ENCODE peak calls at places on chromosome 5, in six cellular contexts. S, T, K, Y, B and M are unnamed samples. For H3K36me3, the result is how much of the 10 kb centered on the place peaks cover.

GRCh38 chr5:34977934-34978616 is 48.7 kb downstream of the DNAJC21 start:
- DNase-seq in B (no peak), K (no peak), S (no peak), Y (no peak), T (no peak), M (no peak)

GRCh38 chr5:77777281-77777892 is 1.2 kb upstream of the TBCA start:
- DNase-seq in B (no peak), Y (no peak), K (peak), S (no peak), T (peak), M (no peak)

GRCh38 chr5:37900692-37901091 is 60.9 kb upstream of the GDNF start:
- DNase-seq in S (no peak), T (peak), K (peak), B (no peak), Y (no peak), M (no peak)

GRCh38 chr5:132704875-132705274 is 31.1 kb downstream of the IL4 start:
- DNase-seq in K (peak), B (no peak), S (no peak), Y (no peak), T (peak), M (no peak)

GRCh38 chr5:142472306-142472951 is 147.6 kb upstream of the SPRY4 start:
- DNase-seq in Y (no peak), S (no peak), T (peak), B (peak), K (peak), M (peak)

GRCh38 chr5:111517853-111518501 is 5.6 kb upstream of the STARD4 start:
- DNase-seq in B (no peak), K (no peak), T (no peak), Y (no peak), S (no peak), M (no peak)

GRCh38 chr5:112125910-112126309 is 293.2 kb downstream of the EPB41L4A start:
- DNase-seq in B (no peak), K (peak), Y (no peak), S (no peak), T (no peak), M (peak)

GRCh38 chr5:10337986-10338385 is 15.5 kb upstream of the MARCHF6 start:
- DNase-seq in Y (no peak), B (no peak), K (no peak), S (no peak), T (no peak), M (no peak)

GRCh38 chr5:109876941-109877669 is 187.4 kb downstream of the MAN2A1 start:
- DNase-seq in T (peak), B (no peak), K (peak), Y (no peak), S (no peak), M (no peak)

GRCh38 chr5:151257731-151258715 is 5.0 kb downstream of the GM2A start:
- DNase-seq in B (no peak), K (peak), Y (peak), S (no peak), T (peak), M (no peak)

GRCh38 chr5:37198066-37198465 is 51.1 kb downstream of the CPLANE1 start:
- DNase-seq in S (no peak), Y (no peak), K (no peak), T (no peak), B (no peak), M (no peak)

GRCh38 chr5:78677777-78678668 is 29.5 kb upstream of the LHFPL2 start:
- DNase-seq in K (peak), T (peak), B (no peak), S (no peak), Y (no peak), M (peak)

GRCh38 chr5:152584103-152584502 is 179.0 kb upstream of the NMUR2 start:
- DNase-seq in K (no peak), S (no peak), Y (no peak), B (no peak), T (no peak), M (no peak)

GRCh38 chr5:180441577-180441976 is 52.6 kb upstream of the CNOT6 start:
- DNase-seq in B (no peak), K (no peak), S (no peak), T (no peak), Y (no peak), M (no peak)

GRCh38 chr5:61329729-61330128 is 2.3 kb upstream of the ZSWIM6 start:
- DNase-seq in S (no peak), K (peak), T (peak), B (no peak), Y (no peak), M (no peak)

GRCh38 chr5:66829826-66830225 is 233.6 kb downstream of the MAST4 start:
- DNase-seq in Y (no peak), S (peak), B (no peak), T (peak), K (peak), M (no peak)

GRCh38 chr5:89849819-89850515 is 559.6 kb downstream of the CETN3 start:
- DNase-seq in T (peak), B (no peak), K (no peak), Y (no peak), S (no peak), M (no peak)

GRCh38 chr5:83583859-83584258 is 112.3 kb downstream of the VCAN start:
- DNase-seq in K (peak), B (no peak), Y (no peak), S (no peak), T (peak), M (peak)

GRCh38 chr5:141714542-141715303 is 32.7 kb upstream of the ARAP3 start:
- DNase-seq in T (no peak), B (no peak), Y (no peak), S (no peak), K (no peak), M (no peak)

DNA sequence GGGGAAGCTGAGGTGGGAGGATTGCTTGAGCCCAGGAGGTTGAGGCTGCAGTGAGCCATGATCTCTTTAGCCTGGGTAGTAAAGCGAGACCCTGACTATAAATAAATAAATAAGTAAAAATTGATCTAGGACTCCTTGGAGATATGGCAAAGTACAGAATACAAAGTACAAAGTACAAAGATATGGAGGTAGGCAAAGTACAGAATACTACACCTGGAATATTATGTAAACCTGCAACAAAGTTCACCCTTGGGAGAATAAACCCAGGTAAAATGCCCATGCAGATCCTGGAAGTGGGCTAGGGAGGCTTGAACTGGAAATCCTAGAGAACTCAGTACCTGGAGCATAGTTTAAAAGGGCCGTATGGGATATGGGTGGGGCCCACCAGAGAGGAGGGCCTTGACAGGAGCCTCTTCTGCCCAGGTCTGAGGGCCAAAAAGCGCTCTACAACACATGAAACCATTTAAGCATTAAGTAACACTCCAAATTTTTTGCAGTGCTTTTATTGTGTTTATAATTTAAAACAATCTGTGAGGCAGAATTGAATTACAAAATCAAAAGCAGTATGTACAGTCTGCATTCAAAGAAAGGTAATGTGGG is 20.7 kb downstream of the TTC1 start:
- DNase-seq in K (no peak), B (no peak), T (no peak), S (no peak), Y (no peak), M (no peak)
- H3K36me3 ChIP-seq in K (under half), B (under half), T (under half), S (under half), Y (under half), M (under half)

GRCh38 chr5:62374090-62374489 is 29.6 kb downstream of the DIMT1 start:
- DNase-seq in T (no peak), K (no peak), B (no peak), S (no peak), Y (no peak), M (no peak)

GRCh38 chr5:62375627-62376026 is 28.1 kb downstream of the DIMT1 start:
- DNase-seq in Y (no peak), K (no peak), S (no peak), B (no peak), T (no peak), M (no peak)

GRCh38 chr5:62372600-62372999 is 31.1 kb downstream of the DIMT1 start:
- DNase-seq in Y (no peak), K (no peak), S (no peak), T (no peak), B (no peak), M (no peak)

GRCh38 chr5:62373382-62373781 is 30.3 kb downstream of the DIMT1 start:
- DNase-seq in T (no peak), B (no peak), K (no peak), Y (no peak), S (no peak), M (no peak)

DNA sequence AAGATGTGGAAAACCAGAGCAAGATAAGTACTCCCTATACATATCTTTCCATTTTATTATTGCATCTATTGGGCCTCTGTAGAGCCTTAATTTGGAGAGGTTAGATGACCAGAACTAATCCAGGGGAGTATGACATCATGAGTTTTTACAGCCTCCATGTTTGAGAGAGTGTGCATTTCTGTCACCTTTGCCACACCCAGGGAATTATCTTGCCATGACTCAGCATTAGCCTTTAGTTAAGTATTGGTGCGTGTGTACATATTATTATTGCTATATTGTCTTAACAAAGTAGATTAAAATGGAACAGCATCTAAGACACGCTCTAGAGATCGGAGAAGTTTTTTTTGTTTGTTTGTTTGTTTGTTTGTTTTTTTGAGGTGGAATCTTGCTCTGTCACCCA is 27.6 kb downstream of the DIMT1 start:
- DNase-seq in T (peak), B (no peak), S (no peak), K (peak), Y (no peak), M (no peak)
- H3K36me3 ChIP-seq in T (under half), B (half or more), S (under half), K (under half), Y (half or more), M (under half)

GRCh38 chr5:14396071-14396470 is 185.5 kb upstream of the OTULINL start:
- DNase-seq in B (no peak), K (peak), S (no peak), T (no peak), Y (no peak), M (no peak)

GRCh38 chr5:14397717-14398116 is 183.9 kb upstream of the OTULINL start:
- DNase-seq in S (no peak), K (peak), B (no peak), T (peak), Y (no peak), M (peak)

GRCh38 chr5:14394365-14394764 is 187.2 kb upstream of the OTULINL start:
- DNase-seq in S (no peak), K (no peak), T (no peak), Y (no peak), B (no peak), M (no peak)

GRCh38 chr5:14399054-14399657 is 182.4 kb upstream of the OTULINL start:
- DNase-seq in K (peak), S (no peak), T (peak), Y (no peak), B (no peak), M (no peak)

DNA sequence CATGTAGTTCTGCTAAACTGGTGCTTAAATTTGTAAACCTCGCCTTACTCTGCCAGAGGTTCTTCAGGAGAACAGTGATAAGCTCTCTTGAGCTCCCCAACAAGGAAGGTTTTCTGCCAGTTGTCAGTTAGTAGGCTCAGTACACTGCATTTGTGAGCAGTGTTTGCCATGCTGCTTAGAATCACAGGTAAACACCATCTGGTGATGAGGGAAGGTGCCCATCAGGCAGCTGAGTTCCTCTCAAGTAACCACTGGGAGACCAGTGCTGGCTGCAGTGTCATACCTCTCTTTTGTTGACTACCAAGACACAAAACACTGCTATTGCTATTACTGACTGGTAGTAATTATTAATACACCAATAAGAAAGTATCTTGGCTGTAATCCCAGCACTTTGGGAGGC is 186.2 kb upstream of the OTULINL start:
- DNase-seq in B (no peak), Y (no peak), S (no peak), K (no peak), T (no peak), M (no peak)
- H3K36me3 ChIP-seq in B (under half), Y (half or more), S (under half), K (half or more), T (under half), M (under half)

DNA sequence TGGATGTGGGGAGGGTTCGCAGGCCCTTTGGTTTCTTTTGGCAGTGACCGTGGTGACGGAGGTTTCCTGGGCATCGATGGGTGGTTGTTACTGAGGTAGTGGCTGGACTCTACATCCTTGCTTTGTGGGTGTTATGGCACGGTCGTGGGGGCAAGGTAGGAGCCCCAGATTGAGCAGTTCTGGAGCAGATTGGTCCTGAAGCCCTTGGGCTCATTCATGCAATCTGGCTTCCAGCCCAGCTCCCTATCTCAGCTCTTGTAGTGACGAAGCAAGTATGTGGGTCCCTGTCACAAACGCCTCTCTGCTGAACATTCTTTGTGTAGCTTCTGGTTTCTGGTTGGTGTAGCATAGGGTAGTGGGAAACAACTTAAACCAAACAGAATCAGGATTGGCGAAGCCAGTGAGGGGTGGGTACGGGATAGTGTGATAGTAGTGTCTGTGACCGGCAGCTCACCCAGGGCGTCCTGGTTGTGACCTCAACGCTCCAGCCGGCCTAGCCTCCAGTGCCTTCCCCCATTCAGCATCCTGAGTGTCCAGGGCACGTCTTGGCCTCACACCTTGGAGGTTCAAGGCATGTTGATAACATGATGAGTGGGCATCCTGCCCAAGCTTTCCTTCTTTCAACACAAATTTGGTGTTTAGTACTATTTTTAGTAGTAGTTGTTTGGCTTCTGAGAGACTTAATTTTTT is 2.9 kb downstream of the NDUFS6 start:
- DNase-seq in K (peak), Y (peak), T (no peak), B (no peak), S (no peak), M (no peak)
- H3K36me3 ChIP-seq in K (under half), Y (half or more), T (under half), B (half or more), S (under half), M (under half)

GRCh38 chr5:178225174-178225573 is 7.4 kb downstream of the PHYKPL start:
- DNase-seq in S (no peak), Y (peak), K (no peak), B (no peak), T (no peak), M (no peak)
- H3K36me3 ChIP-seq in S (under half), Y (half or more), K (half or more), B (half or more), T (under half), M (under half)

GRCh38 chr5:146243217-146243616 is 39.8 kb downstream of the RBM27 start:
- DNase-seq in S (no peak), K (no peak), Y (no peak), B (no peak), T (no peak), M (no peak)

GRCh38 chr5:146249801-146250200 is 46.4 kb downstream of the RBM27 start:
- DNase-seq in Y (no peak), T (no peak), S (no peak), B (no peak), K (no peak), M (no peak)

GRCh38 chr5:146254223-146254622 is 50.8 kb downstream of the RBM27 start:
- DNase-seq in S (no peak), T (no peak), K (no peak), Y (no peak), B (no peak), M (no peak)

GRCh38 chr5:146248536-146248935 is 45.1 kb downstream of the RBM27 start:
- DNase-seq in B (no peak), T (no peak), Y (no peak), K (no peak), S (no peak), M (no peak)
- H3K36me3 ChIP-seq in B (under half), T (under half), Y (under half), K (under half), S (under half), M (under half)

DNA sequence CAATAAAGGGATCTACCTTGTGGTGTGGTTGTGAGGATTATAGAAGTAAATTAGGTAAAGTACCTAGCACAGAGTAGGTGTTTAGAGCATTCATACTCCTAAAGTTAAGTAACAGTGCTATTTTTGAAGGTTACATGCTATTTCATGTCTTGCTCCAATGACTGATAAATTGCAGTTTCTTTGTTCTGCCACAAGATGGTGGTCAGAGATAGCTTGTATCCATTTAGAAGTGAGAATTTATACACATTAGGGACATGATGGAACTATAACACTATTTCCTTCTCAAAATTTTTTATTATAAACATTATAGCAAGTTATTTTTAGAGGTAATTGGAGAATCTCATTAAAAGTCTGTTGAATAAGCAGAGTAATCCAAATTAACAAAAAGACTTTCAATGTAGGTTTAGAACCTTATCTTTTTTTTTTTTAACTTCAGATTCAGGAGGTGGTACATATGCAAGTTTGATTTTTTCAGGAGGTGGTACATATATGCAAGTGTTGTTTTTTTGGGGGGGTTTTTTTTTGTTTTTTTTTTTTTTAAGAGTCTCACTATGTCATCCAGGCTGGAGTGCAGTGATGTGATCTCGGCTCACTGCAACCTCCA is 17.1 kb downstream of the MTREX start:
- DNase-seq in Y (no peak), B (no peak), S (no peak), T (peak), K (peak), M (no peak)
- H3K36me3 ChIP-seq in Y (under half), B (under half), S (under half), T (under half), K (under half), M (under half)

GRCh38 chr5:124641154-124641792 is 105.2 kb downstream of the ZNF608 start:
- DNase-seq in T (no peak), K (no peak), Y (no peak), S (no peak), B (no peak), M (no peak)

GRCh38 chr5:124642148-124642547 is 104.3 kb downstream of the ZNF608 start:
- DNase-seq in T (no peak), S (no peak), Y (no peak), K (no peak), B (no peak), M (no peak)

GRCh38 chr5:124643306-124643705 is 103.1 kb downstream of the ZNF608 start:
- DNase-seq in T (no peak), B (no peak), K (no peak), Y (no peak), S (no peak), M (no peak)

GRCh38 chr5:124634820-124635323 is 111.6 kb downstream of the ZNF608 start:
- DNase-seq in S (no peak), T (peak), K (peak), Y (no peak), B (no peak), M (no peak)

DNA sequence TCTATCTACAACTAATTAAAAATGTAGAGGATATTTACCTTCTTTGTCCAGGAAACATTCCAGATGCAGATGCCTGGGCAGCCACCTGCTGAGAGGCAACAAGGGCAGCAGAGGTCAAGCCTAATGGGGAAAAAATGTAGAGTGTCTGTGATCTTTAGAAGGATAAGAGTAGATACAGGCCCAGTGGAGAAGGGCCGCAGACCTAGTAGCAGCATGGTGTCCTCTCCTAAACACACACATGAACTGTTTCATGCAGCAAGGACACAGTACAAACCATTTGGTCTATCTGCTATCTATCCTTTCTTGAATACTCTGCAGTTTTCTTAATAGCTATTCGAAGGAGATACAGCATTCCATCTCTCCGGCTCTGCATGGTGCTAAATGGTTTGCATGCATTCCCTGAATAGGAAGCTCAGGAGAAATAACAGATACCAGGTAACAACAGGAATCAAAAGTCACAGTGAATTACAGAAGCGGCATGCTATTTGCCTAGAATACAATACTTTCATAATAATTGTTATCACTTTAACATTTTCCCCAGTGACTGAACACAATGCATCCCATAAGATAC is 107.3 kb downstream of the ZNF608 start:
- DNase-seq in B (no peak), T (no peak), S (no peak), K (no peak), Y (no peak), M (no peak)
- H3K36me3 ChIP-seq in B (under half), T (under half), S (under half), K (under half), Y (under half), M (under half)